ENCODE peak calls at places on chromosome 1, in nine cellular contexts. One of them, this sample, is unnamed.

GRCh38 chr1:55275976-55276375 is 60.8 kb upstream of the USP24 start:
- DNase-seq in GM20000: no peak
- DNase-seq in fibroblast of lung: no peak
- DNase-seq in GM10248: no peak
- DNase-seq in psoas muscle: no peak
- DNase-seq in IMR-90: peak; percentile 28
- DNase-seq in neural progenitor cell: no peak
- DNase-seq in omental fat pad: no peak
- DNase-seq in fibroblast of the aortic adventitia: peak; percentile 54
- DNase-seq in this sample: no peak

GRCh38 chr1:229874609-229875008 is 192.4 kb upstream of the GALNT2 start:
- DNase-seq in GM20000: no peak
- DNase-seq in fibroblast of lung: no peak
- DNase-seq in GM10248: no peak
- DNase-seq in psoas muscle: no peak
- DNase-seq in IMR-90: no peak
- DNase-seq in neural progenitor cell: no peak
- DNase-seq in omental fat pad: no peak
- DNase-seq in fibroblast of the aortic adventitia: no peak
- DNase-seq in this sample: no peak

GRCh38 chr1:4597020-4597419 is 57.4 kb upstream of the AJAP1 start:
- DNase-seq in GM20000: no peak
- DNase-seq in fibroblast of lung: no peak
- DNase-seq in GM10248: no peak
- DNase-seq in psoas muscle: no peak
- DNase-seq in IMR-90: no peak
- DNase-seq in neural progenitor cell: no peak
- DNase-seq in omental fat pad: no peak
- DNase-seq in fibroblast of the aortic adventitia: no peak
- DNase-seq in this sample: no peak

GRCh38 chr1:118085365-118085764 is 99.7 kb downstream of the SPAG17 start:
- DNase-seq in GM20000: no peak
- DNase-seq in fibroblast of lung: no peak
- DNase-seq in GM10248: no peak
- DNase-seq in psoas muscle: no peak
- DNase-seq in IMR-90: no peak
- DNase-seq in neural progenitor cell: no peak
- DNase-seq in omental fat pad: no peak
- DNase-seq in fibroblast of the aortic adventitia: no peak
- DNase-seq in this sample: no peak

GRCh38 chr1:29682918-29683314 is 446.6 kb downstream of the PTPRU start:
- DNase-seq in GM20000: no peak
- DNase-seq in fibroblast of lung: no peak
- DNase-seq in GM10248: no peak
- DNase-seq in psoas muscle: no peak
- DNase-seq in IMR-90: peak; percentile 28
- DNase-seq in neural progenitor cell: no peak
- DNase-seq in omental fat pad: no peak
- DNase-seq in fibroblast of the aortic adventitia: peak; percentile 20
- DNase-seq in this sample: no peak

GRCh38 chr1:246483204-246483933 is 23.7 kb downstream of the SMYD3 start:
- DNase-seq in GM20000: peak; percentile 35
- DNase-seq in fibroblast of lung: peak; percentile 36
- DNase-seq in GM10248: peak; percentile 26
- DNase-seq in psoas muscle: no peak
- DNase-seq in IMR-90: peak; percentile 38
- DNase-seq in neural progenitor cell: no peak
- DNase-seq in omental fat pad: no peak
- DNase-seq in fibroblast of the aortic adventitia: peak; percentile 21
- DNase-seq in this sample: no peak

GRCh38 chr1:54800899-54801759 is at the start of gene TTC22:
- DNase-seq in GM20000: peak; percentile 89
- DNase-seq in fibroblast of lung: no peak
- DNase-seq in GM10248: peak; percentile 84
- DNase-seq in psoas muscle: peak; percentile 65
- DNase-seq in IMR-90: no peak
- DNase-seq in neural progenitor cell: peak; percentile 39
- DNase-seq in omental fat pad: no peak
- DNase-seq in fibroblast of the aortic adventitia: no peak
- DNase-seq in this sample: peak; percentile 91

GRCh38 chr1:198655464-198656121 is 16.8 kb downstream of the PTPRC start:
- DNase-seq in GM20000: no peak
- DNase-seq in fibroblast of lung: no peak
- DNase-seq in GM10248: no peak
- DNase-seq in psoas muscle: no peak
- DNase-seq in IMR-90: no peak
- DNase-seq in neural progenitor cell: no peak
- DNase-seq in omental fat pad: no peak
- DNase-seq in fibroblast of the aortic adventitia: no peak
- DNase-seq in this sample: no peak

GRCh38 chr1:156281281-156282142 is 1.1 kb downstream of the SMG5 start:
- DNase-seq in GM20000: peak; percentile 57
- DNase-seq in fibroblast of lung: peak; percentile 31
- DNase-seq in GM10248: peak; percentile 58
- DNase-seq in psoas muscle: peak; percentile 90
- DNase-seq in IMR-90: peak; percentile 55
- DNase-seq in neural progenitor cell: peak; percentile 30
- DNase-seq in omental fat pad: no peak
- DNase-seq in fibroblast of the aortic adventitia: peak; percentile 45
- DNase-seq in this sample: peak; percentile 39

GRCh38 chr1:243944429-243945160 is 94.6 kb upstream of the AKT3 start:
- DNase-seq in GM20000: no peak
- DNase-seq in fibroblast of lung: peak; percentile 35
- DNase-seq in GM10248: no peak
- DNase-seq in psoas muscle: no peak
- DNase-seq in IMR-90: peak; percentile 62
- DNase-seq in neural progenitor cell: peak; percentile 70
- DNase-seq in omental fat pad: no peak
- DNase-seq in fibroblast of the aortic adventitia: peak; percentile 39
- DNase-seq in this sample: no peak

GRCh38 chr1:20932437-20932977 is 145.4 kb upstream of the HP1BP3 start:
- DNase-seq in GM20000: peak; percentile 14
- DNase-seq in fibroblast of lung: no peak
- DNase-seq in GM10248: no peak
- DNase-seq in psoas muscle: no peak
- DNase-seq in IMR-90: no peak
- DNase-seq in neural progenitor cell: no peak
- DNase-seq in omental fat pad: no peak
- DNase-seq in fibroblast of the aortic adventitia: no peak
- DNase-seq in this sample: no peak

GRCh38 chr1:175922254-175922881 is 179.0 kb upstream of the TNR start:
- DNase-seq in GM20000: no peak
- DNase-seq in fibroblast of lung: no peak
- DNase-seq in GM10248: no peak
- DNase-seq in psoas muscle: no peak
- DNase-seq in IMR-90: no peak
- DNase-seq in neural progenitor cell: no peak
- DNase-seq in omental fat pad: no peak
- DNase-seq in fibroblast of the aortic adventitia: no peak
- DNase-seq in this sample: no peak

GRCh38 chr1:66207484-66207883 is 326.5 kb upstream of the SGIP1 start:
- DNase-seq in GM20000: no peak
- DNase-seq in fibroblast of lung: peak; percentile 58
- DNase-seq in GM10248: no peak
- DNase-seq in psoas muscle: no peak
- DNase-seq in IMR-90: peak; percentile 73
- DNase-seq in neural progenitor cell: no peak
- DNase-seq in omental fat pad: no peak
- DNase-seq in fibroblast of the aortic adventitia: peak; percentile 57
- DNase-seq in this sample: no peak

GRCh38 chr1:157107702-157108101 is 8.1 kb upstream of the ETV3L start:
- DNase-seq in GM20000: no peak
- DNase-seq in fibroblast of lung: no peak
- DNase-seq in GM10248: no peak
- DNase-seq in psoas muscle: no peak
- DNase-seq in IMR-90: no peak
- DNase-seq in neural progenitor cell: no peak
- DNase-seq in omental fat pad: no peak
- DNase-seq in fibroblast of the aortic adventitia: no peak
- DNase-seq in this sample: no peak

GRCh38 chr1:207822124-207822601 is 70.3 kb downstream of the CD46 start:
- DNase-seq in GM20000: peak; percentile 90
- DNase-seq in fibroblast of lung: no peak
- DNase-seq in GM10248: peak; percentile 85
- DNase-seq in psoas muscle: peak; percentile 49
- DNase-seq in IMR-90: no peak
- DNase-seq in neural progenitor cell: no peak
- DNase-seq in omental fat pad: no peak
- DNase-seq in fibroblast of the aortic adventitia: no peak
- DNase-seq in this sample: no peak

GRCh38 chr1:27392778-27393635 is 585 bp downstream of the GPR3 start:
- DNase-seq in GM20000: peak; percentile 40
- DNase-seq in fibroblast of lung: no peak
- DNase-seq in GM10248: no peak
- DNase-seq in psoas muscle: no peak
- DNase-seq in IMR-90: no peak
- DNase-seq in neural progenitor cell: peak; percentile 52
- DNase-seq in omental fat pad: no peak
- DNase-seq in fibroblast of the aortic adventitia: no peak
- DNase-seq in this sample: no peak

GRCh38 chr1:152880907-152881306 is 2.8 kb downstream of the SMCP start:
- DNase-seq in GM20000: peak; percentile 38
- DNase-seq in fibroblast of lung: no peak
- DNase-seq in GM10248: peak; percentile 54
- DNase-seq in psoas muscle: no peak
- DNase-seq in IMR-90: no peak
- DNase-seq in neural progenitor cell: no peak
- DNase-seq in omental fat pad: no peak
- DNase-seq in fibroblast of the aortic adventitia: no peak
- DNase-seq in this sample: no peak

GRCh38 chr1:152879559-152880198 is 1.6 kb downstream of the SMCP start:
- DNase-seq in GM20000: no peak
- DNase-seq in fibroblast of lung: no peak
- DNase-seq in GM10248: no peak
- DNase-seq in psoas muscle: no peak
- DNase-seq in IMR-90: no peak
- DNase-seq in neural progenitor cell: no peak
- DNase-seq in omental fat pad: no peak
- DNase-seq in fibroblast of the aortic adventitia: no peak
- DNase-seq in this sample: no peak

GRCh38 chr1:152876827-152877226 is 1.3 kb upstream of the SMCP start:
- DNase-seq in GM20000: no peak
- DNase-seq in fibroblast of lung: no peak
- DNase-seq in GM10248: no peak
- DNase-seq in psoas muscle: no peak
- DNase-seq in IMR-90: no peak
- DNase-seq in neural progenitor cell: no peak
- DNase-seq in omental fat pad: no peak
- DNase-seq in fibroblast of the aortic adventitia: no peak
- DNase-seq in this sample: no peak

GRCh38 chr1:152880316-152880715 is 2.2 kb downstream of the SMCP start:
- DNase-seq in GM20000: no peak
- DNase-seq in fibroblast of lung: no peak
- DNase-seq in GM10248: no peak
- DNase-seq in psoas muscle: no peak
- DNase-seq in IMR-90: no peak
- DNase-seq in neural progenitor cell: no peak
- DNase-seq in omental fat pad: no peak
- DNase-seq in fibroblast of the aortic adventitia: no peak
- DNase-seq in this sample: no peak

GRCh38 chr1:152878042-152878441 is at the start of gene SMCP:
- DNase-seq in GM20000: no peak
- DNase-seq in fibroblast of lung: no peak
- DNase-seq in GM10248: no peak
- DNase-seq in psoas muscle: no peak
- DNase-seq in IMR-90: no peak
- DNase-seq in neural progenitor cell: no peak
- DNase-seq in omental fat pad: no peak
- DNase-seq in fibroblast of the aortic adventitia: no peak
- DNase-seq in this sample: no peak
- TF ChIP-seq CTCF in GM20000: no peak
- TF ChIP-seq CTCF in fibroblast of lung: no peak
- TF ChIP-seq CTCF in GM10248: peak; percentile 4
- TF ChIP-seq CTCF in psoas muscle: no peak
- TF ChIP-seq CTCF in IMR-90: no peak
- TF ChIP-seq CTCF in neural progenitor cell: no peak
- TF ChIP-seq CTCF in omental fat pad: no peak
- TF ChIP-seq CTCF in fibroblast of the aortic adventitia: no peak
- TF ChIP-seq CTCF in this sample: no peak

GRCh38 chr1:64469977-64470669 is at the start of gene CACHD1:
- DNase-seq in GM20000: peak; percentile 77
- DNase-seq in fibroblast of lung: peak; percentile 79
- DNase-seq in GM10248: peak; percentile 61
- DNase-seq in psoas muscle: peak; percentile 88
- DNase-seq in IMR-90: peak; percentile 70
- DNase-seq in neural progenitor cell: peak; percentile 92
- DNase-seq in omental fat pad: peak; percentile 59
- DNase-seq in fibroblast of the aortic adventitia: peak; percentile 75
- DNase-seq in this sample: peak; percentile 71
- TF ChIP-seq CTCF in GM20000: no peak
- TF ChIP-seq CTCF in fibroblast of lung: peak; percentile 46
- TF ChIP-seq CTCF in GM10248: no peak
- TF ChIP-seq CTCF in psoas muscle: peak; percentile 48
- TF ChIP-seq CTCF in IMR-90: peak; percentile 38
- TF ChIP-seq CTCF in neural progenitor cell: peak; percentile 18
- TF ChIP-seq CTCF in omental fat pad: no peak
- TF ChIP-seq CTCF in fibroblast of the aortic adventitia: peak; percentile 52
- TF ChIP-seq CTCF in this sample: no peak

DNA sequence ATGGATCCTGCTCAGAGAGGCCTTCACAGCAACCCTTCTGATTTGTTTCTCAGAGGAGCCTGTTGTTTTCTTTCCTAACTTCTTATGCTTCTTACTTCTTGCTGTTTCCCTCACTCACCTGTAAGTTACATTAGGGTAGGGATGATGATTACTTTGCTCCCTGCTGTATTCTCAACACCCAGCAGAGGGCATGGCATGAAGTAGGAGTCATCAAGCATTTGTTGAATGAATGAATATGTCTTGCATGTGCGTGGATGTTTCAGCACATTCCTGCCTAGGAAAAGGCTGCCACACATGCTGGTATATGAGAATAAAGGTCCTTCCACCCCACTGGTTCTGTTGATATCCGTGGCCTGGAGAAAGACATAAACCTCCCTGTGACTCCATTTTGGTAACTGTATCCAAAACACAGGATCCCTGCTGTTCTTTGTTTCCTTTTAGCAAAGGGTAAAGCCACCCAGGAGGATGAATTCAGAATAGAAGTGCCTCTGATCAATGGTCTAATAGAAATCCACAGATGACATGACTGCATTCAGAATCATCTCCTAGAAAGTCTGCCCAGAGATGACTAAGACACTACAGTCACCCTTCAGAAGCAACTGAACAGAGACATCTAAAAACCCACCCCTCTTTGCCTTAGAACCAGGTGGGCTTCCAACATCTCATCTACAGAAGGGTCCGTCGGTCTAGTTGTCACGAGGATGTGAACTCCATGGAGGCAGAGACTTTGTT is 168.8 kb downstream of the ZSCAN20 start:
- DNase-seq in GM20000: peak; percentile 23
- DNase-seq in fibroblast of lung: no peak
- DNase-seq in GM10248: no peak
- DNase-seq in psoas muscle: no peak
- DNase-seq in IMR-90: peak; percentile 14
- DNase-seq in neural progenitor cell: peak; percentile 51
- DNase-seq in omental fat pad: no peak
- DNase-seq in fibroblast of the aortic adventitia: peak; percentile 43
- DNase-seq in this sample: no peak
- TF ChIP-seq CTCF in GM20000: no peak
- TF ChIP-seq CTCF in fibroblast of lung: no peak
- TF ChIP-seq CTCF in GM10248: no peak
- TF ChIP-seq CTCF in psoas muscle: no peak
- TF ChIP-seq CTCF in IMR-90: peak; percentile 33
- TF ChIP-seq CTCF in neural progenitor cell: peak; percentile 64
- TF ChIP-seq CTCF in omental fat pad: no peak
- TF ChIP-seq CTCF in fibroblast of the aortic adventitia: peak; percentile 58
- TF ChIP-seq CTCF in this sample: no peak

GRCh38 chr1:245285168-245285567 is 130.4 kb downstream of the KIF26B start:
- DNase-seq in GM20000: no peak
- DNase-seq in fibroblast of lung: no peak
- DNase-seq in GM10248: no peak
- DNase-seq in psoas muscle: no peak
- DNase-seq in IMR-90: no peak
- DNase-seq in neural progenitor cell: no peak
- DNase-seq in omental fat pad: no peak
- DNase-seq in fibroblast of the aortic adventitia: no peak
- DNase-seq in this sample: no peak
- TF ChIP-seq CTCF in GM20000: no peak
- TF ChIP-seq CTCF in fibroblast of lung: no peak
- TF ChIP-seq CTCF in GM10248: no peak
- TF ChIP-seq CTCF in psoas muscle: no peak
- TF ChIP-seq CTCF in IMR-90: no peak
- TF ChIP-seq CTCF in neural progenitor cell: no peak
- TF ChIP-seq CTCF in omental fat pad: no peak
- TF ChIP-seq CTCF in fibroblast of the aortic adventitia: no peak
- TF ChIP-seq CTCF in this sample: no peak